ENCODE peak calls at places on chromosomes 16 and 17, in ten cellular contexts. H is psoas muscle; G is hippocampal formation; V is CD4-positive, alpha-beta memory T cell; Z is H9; S is small intestine; N is NCI-H1105; X is effector CD4-positive, alpha-beta T cell; B is A549; F is SK-MEL-5. Q is an unnamed sample.
A peak's percentile ranks its signal among the peaks of the same experiment; 100 is the strongest.

GRCh38 chr17:79057727-79058400 is 16.8 kb upstream of the ENGASE start:
- DNase-seq in X (no peak), S (no peak), F (no peak), G (no peak), V (no peak), B (no peak), N (no peak), Z (no peak), H (no peak), Q (no peak)

GRCh38 chr17:76547642-76548202 is 7.9 kb downstream of the PRCD start:
- DNase-seq in B (no peak), Z (no peak), N (no peak), S (no peak), X (no peak), G (no peak), H (no peak), F (no peak), V (no peak), Q (no peak)

GRCh38 chr17:42458497-42459255 is at the start of gene ATP6V0A1:
- DNase-seq in S (peak; percentile 88), N (peak; percentile 85), F (peak; percentile 91), X (peak; percentile 76), B (peak; percentile 95), H (peak; percentile 94), V (peak; percentile 75), Z (peak; percentile 98), G (peak; percentile 85), Q (peak; percentile 86)

GRCh38 chr17:42809250-42809649 is 10.6 kb downstream of the CNTD1 start:
- DNase-seq in X (no peak), S (no peak), Z (no peak), B (peak; percentile 49), H (peak; percentile 43), N (no peak), V (no peak), G (peak; percentile 30), F (no peak), Q (no peak)

GRCh38 chr17:72135546-72136325 is 14.9 kb downstream of the SOX9 start:
- DNase-seq in X (no peak), Z (no peak), S (no peak), G (no peak), H (no peak), V (no peak), N (no peak), B (no peak), F (no peak), Q (no peak)

GRCh38 chr16:72890587-72890986 is 157.3 kb downstream of the ZFHX3 start:
- DNase-seq in H (no peak), V (no peak), B (no peak), G (no peak), X (no peak), N (no peak), F (no peak), Z (no peak), S (no peak), Q (no peak)

GRCh38 chr16:56389554-56389953 is 35.8 kb downstream of the AMFR start:
- DNase-seq in S (no peak), X (no peak), N (no peak), B (peak; percentile 29), Z (no peak), F (no peak), V (no peak), G (no peak), H (no peak), Q (no peak)

GRCh38 chr17:21313320-21313719 is 28.8 kb downstream of the MAP2K3 start:
- DNase-seq in V (no peak), B (no peak), N (no peak), S (no peak), G (no peak), Z (no peak), X (no peak), H (peak; percentile 6), F (no peak), Q (no peak)

GRCh38 chr17:1160591-1161041 is 19.2 kb downstream of the ABR start:
- DNase-seq in Z (peak; percentile 84), S (no peak), V (no peak), G (no peak), H (no peak), X (no peak), N (no peak), B (no peak), F (no peak), Q (no peak)

GRCh38 chr16:86289304-86289703 is 221.0 kb upstream of the FOXF1 start:
- DNase-seq in G (no peak), S (no peak), X (no peak), V (no peak), F (no peak), B (no peak), N (no peak), H (no peak), Z (no peak), Q (no peak)

GRCh38 chr17:5501725-5502124 is 15.4 kb downstream of the MIS12 start:
- DNase-seq in V (no peak), X (no peak), S (no peak), H (no peak), N (no peak), Z (no peak), G (no peak), B (no peak), F (no peak), Q (no peak)

Q was measured in NCI-H2081 treated with DMSO at 0.1 percent for 48 hours.